ENCODE peak calls at places on chromosomes 13 and 19, in four cellular contexts. K, Z, G and P are unnamed samples.

GRCh38 chr13:94431569-94431968 is 47.9 kb downstream of the DCT start:
- DNase-seq in K (no peak), Z (no peak), G (no peak), P (no peak)

GRCh38 chr19:39448271-39448670 is 2.9 kb downstream of the SUPT5H start:
- DNase-seq in K (no peak), Z (no peak), G (no peak), P (no peak)

GRCh38 chr19:10695401-10696398 is 5.5 kb upstream of the QTRT1 start:
- DNase-seq in K (peak), Z (peak), G (peak), P (peak)

GRCh38 chr13:93235258-93236015 is 8.8 kb downstream of the GPC6 start:
- DNase-seq in K (peak), Z (no peak), G (no peak), P (no peak)

GRCh38 chr19:40578442-40578908 is 1.8 kb downstream of the SHKBP1 start:
- DNase-seq in K (no peak), Z (no peak), G (no peak), P (peak)

GRCh38 chr13:45538382-45538781 is 73.6 kb downstream of the COG3 start:
- DNase-seq in K (no peak), Z (no peak), G (no peak), P (no peak)

GRCh38 chr19:49368711-49369358 is 5.2 kb downstream of the DKKL1 start:
- DNase-seq in K (no peak), Z (no peak), G (no peak), P (no peak)

GRCh38 chr19:13165091-13165997 is 15.1 kb downstream of the IER2 start:
- DNase-seq in K (no peak), Z (no peak), G (no peak), P (no peak)

GRCh38 chr13:51976423-51976822 is 34.8 kb downstream of the ATP7B start:
- DNase-seq in K (no peak), Z (no peak), G (no peak), P (no peak)

GRCh38 chr13:48653074-48654054 is at the start of gene CYSLTR2:
- DNase-seq in K (no peak), Z (no peak), G (no peak), P (no peak)

GRCh38 chr13:24203726-24204295 is 43.3 kb downstream of the SPATA13 start:
- DNase-seq in K (no peak), Z (no peak), G (no peak), P (no peak)

GRCh38 chr19:49767380-49767779 is 579 bp downstream of the AP2A1 start:
- DNase-seq in K (no peak), Z (no peak), G (no peak), P (no peak)

GRCh38 chr19:42420055-42420544 is 7.1 kb downstream of the LIPE start:
- DNase-seq in K (peak), Z (peak), G (no peak), P (peak)

GRCh38 chr13:51726446-51727185 is 77.3 kb downstream of the DHRS12 start:
- DNase-seq in K (no peak), Z (no peak), G (no peak), P (no peak)

GRCh38 chr19:3563689-3564269 is 6.4 kb upstream of the MFSD12 start:
- DNase-seq in K (no peak), Z (no peak), G (no peak), P (no peak)

GRCh38 chr19:49560358-49560900 is 19.9 kb downstream of the NOSIP start:
- DNase-seq in K (no peak), Z (peak), G (no peak), P (no peak)

GRCh38 chr13:109144693-109145437 is 515.5 kb downstream of the MYO16 start:
- DNase-seq in K (no peak), Z (no peak), G (no peak), P (no peak)

GRCh38 chr13:24097667-24098066 is 62.9 kb upstream of the SPATA13 start:
- DNase-seq in K (no peak), Z (no peak), G (no peak), P (no peak)

GRCh38 chr13:102651392-102651791 is 43.5 kb downstream of the METTL21C start:
- DNase-seq in K (no peak), Z (no peak), G (no peak), P (no peak)

GRCh38 chr19:19513671-19514070 is 1.7 kb downstream of the TSSK6 start:
- DNase-seq in K (no peak), Z (no peak), G (no peak), P (no peak)

GRCh38 chr19:19514215-19514633 is 1.1 kb downstream of the TSSK6 start:
- DNase-seq in K (peak), Z (peak), G (no peak), P (no peak)

GRCh38 chr19:19514881-19515763 is at the start of gene TSSK6:
- DNase-seq in K (no peak), Z (no peak), G (no peak), P (no peak)

GRCh38 chr19:19517235-19517619 is 1.2 kb downstream of the NDUFA13 start:
- DNase-seq in K (no peak), Z (no peak), G (no peak), P (no peak)

DNA sequence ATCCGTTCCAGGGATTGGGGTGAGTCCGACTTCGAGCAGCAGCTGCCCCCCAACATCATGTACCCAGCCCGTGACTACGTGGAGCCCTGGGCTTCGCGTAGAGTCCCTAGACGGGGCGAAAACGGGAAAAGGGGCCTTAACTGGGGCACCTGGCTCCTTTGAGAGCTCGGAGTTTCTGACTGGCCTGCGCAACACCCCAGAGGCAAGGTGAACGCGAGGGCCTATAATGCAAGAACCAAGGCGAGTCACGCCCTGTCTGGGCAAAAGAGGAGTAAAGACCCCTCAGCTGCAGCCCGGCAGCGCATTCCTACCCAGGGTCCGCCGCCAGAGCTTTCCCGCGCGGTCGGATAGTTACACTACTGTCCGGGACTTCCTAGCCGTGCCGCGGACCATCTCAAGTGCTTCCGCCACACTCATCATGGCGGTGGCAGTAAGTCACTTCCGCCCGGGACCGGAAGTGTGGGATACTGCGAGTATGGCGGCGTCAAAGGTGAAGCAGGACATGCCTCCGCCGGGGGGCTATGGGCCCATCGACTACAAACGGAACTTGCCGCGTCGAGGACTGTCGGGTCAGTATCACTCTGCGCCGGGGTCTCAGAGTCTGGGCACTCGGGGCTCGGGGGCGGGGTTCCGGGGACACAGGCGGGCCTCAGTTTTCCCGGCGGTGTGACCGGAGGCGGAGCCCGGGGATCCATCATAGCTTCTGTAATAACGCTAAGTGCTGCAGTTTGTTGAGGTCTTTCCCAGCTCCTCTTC is at the start of gene NDUFA13:
- DNase-seq in K (peak), Z (peak), G (peak), P (peak)
- TF ChIP-seq POLR2A in K (peak), Z (peak), G (peak), P (peak)

DNA sequence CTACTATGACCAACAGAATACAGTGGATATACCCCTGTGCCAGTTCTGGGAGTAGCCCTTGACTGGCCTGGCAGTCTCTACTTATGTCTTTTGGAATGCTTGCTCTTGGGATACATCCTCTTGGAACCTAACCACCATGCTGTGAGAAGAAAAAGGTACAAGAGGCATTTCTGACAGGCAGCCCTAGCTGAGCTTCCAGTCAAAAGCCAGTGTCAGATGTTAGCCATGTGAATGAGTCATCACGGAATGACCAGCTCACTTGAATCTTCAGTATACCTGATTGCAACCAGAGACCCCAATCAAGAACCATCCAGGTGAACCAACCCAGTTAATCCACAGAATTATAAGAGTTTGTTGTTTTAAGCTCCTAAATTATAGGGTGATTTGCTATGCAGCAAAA is 4.1 kb downstream of the CCDC169 start:
- DNase-seq in K (no peak), Z (no peak), G (no peak), P (no peak)
- TF ChIP-seq POLR2A in K (no peak), Z (no peak), G (no peak), P (no peak)

DNA sequence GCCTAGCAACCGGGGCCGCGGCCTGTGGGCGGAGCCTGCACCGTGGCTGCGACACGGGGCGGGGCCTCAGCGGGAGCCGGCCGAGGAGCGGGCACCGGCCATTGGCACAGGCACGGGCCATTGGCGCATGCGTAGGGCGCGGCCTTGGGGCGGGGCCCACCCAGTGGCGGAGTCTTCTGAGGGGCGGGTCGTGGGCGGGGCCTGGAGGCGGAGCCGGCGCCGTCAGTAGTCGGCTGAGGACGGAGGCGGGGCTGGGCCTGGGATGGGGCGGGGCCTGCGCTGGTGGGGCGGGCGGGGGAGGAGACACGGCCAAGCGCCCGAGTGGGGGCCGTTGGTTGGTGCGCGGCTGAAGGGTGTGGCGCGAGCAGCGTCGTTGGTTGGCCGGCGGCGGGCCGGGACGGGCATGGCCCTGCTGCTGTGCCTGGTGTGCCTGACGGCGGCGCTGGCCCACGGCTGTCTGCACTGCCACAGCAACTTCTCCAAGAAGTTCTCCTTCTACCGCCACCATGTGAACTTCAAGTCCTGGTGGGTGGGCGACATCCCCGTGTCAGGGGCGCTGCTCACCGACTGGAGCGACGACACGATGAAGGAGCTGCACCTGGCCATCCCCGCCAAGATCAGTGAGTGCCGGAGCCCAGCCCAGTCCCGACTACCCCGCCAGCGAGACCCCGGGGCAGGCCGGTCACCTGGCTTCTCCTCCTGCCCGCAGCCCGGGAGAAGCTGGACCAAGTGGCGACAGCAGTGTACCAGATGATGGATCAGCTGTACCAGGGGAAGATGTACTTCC is at the start of gene IZUMO4:
- DNase-seq in K (peak), Z (peak), G (peak), P (peak)
- TF ChIP-seq POLR2A in K (no peak), Z (peak), G (peak), P (no peak)

GRCh38 chr19:54457773-54458647 is 5.6 kb downstream of the LENG9 start:
- DNase-seq in K (peak), Z (no peak), G (no peak), P (no peak)
- TF ChIP-seq POLR2A in K (no peak), Z (no peak), G (no peak), P (no peak)